ENCODE peak calls at places on chromosomes 7 and 10, in ten cellular contexts. N is heart left ventricle; S is heart right ventricle; X is hepatocyte; P is esophagus squamous epithelium; D is CD8-positive, alpha-beta T cell; G is A549; R is pancreas; Z is body of pancreas; J is cardiac muscle cell. I is an unnamed sample.

GRCh38 chr10:22475857-22476600 is 130.7 kb downstream of the SPAG6 start:
- DNase-seq in D (no peak), G (peak), N (no peak), P (no peak), X (peak), J (peak), S (no peak), R (no peak), Z (no peak), I (peak)

GRCh38 chr7:30524545-30524944 is 19.9 kb upstream of the GGCT start:
- DNase-seq in G (no peak), R (no peak), S (no peak), P (no peak), N (no peak), X (no peak), D (no peak), Z (no peak), J (no peak), I (no peak)

GRCh38 chr7:152090739-152091138 is 65.3 kb downstream of the GALNT11 start:
- DNase-seq in R (no peak), J (no peak), N (no peak), P (no peak), Z (no peak), X (no peak), S (no peak), G (no peak), D (no peak), I (no peak)

GRCh38 chr7:124879771-124880170 is 49.9 kb downstream of the POT1 start:
- DNase-seq in S (no peak), R (no peak), Z (no peak), J (no peak), G (no peak), X (no peak), P (no peak), N (no peak), D (no peak), I (no peak)

GRCh38 chr7:378551-379455 is 88.8 kb downstream of the FOXL3 start:
- DNase-seq in R (no peak), S (no peak), J (no peak), G (no peak), X (no peak), Z (peak), N (peak), D (peak), P (no peak), I (peak)

GRCh38 chr10:299512-299911 is 164.3 kb downstream of the ZMYND11 start:
- DNase-seq in S (no peak), J (no peak), P (no peak), X (no peak), G (no peak), R (no peak), Z (no peak), D (no peak), N (no peak), I (no peak)

GRCh38 chr7:27277628-27278027 is 35.0 kb downstream of the EVX1 start:
- DNase-seq in S (no peak), D (no peak), Z (peak), R (no peak), J (peak), X (peak), G (peak), N (no peak), P (no peak), I (peak)

GRCh38 chr7:101108330-101108857 is 18.5 kb upstream of the SERPINE1 start:
- DNase-seq in R (no peak), S (peak), N (peak), J (no peak), X (no peak), Z (no peak), D (no peak), P (no peak), G (no peak), I (no peak)

GRCh38 chr7:8365499-8366110 is 67.8 kb upstream of the NXPH1 start:
- DNase-seq in R (no peak), G (peak), P (no peak), D (no peak), N (no peak), J (peak), X (peak), Z (no peak), S (no peak), I (no peak)

GRCh38 chr7:33698692-33699128 is 206.6 kb upstream of the BMPER start:
- DNase-seq in G (no peak), N (no peak), R (no peak), D (no peak), S (no peak), Z (no peak), P (no peak), X (peak), J (no peak), I (peak)

GRCh38 chr7:112540839-112541577 is 60.2 kb downstream of the LSMEM1 start:
- DNase-seq in X (no peak), D (no peak), N (no peak), P (no peak), J (no peak), G (no peak), R (no peak), S (no peak), Z (no peak), I (no peak)

GRCh38 chr7:127034171-127034806 is 218.5 kb downstream of the GRM8 start:
- DNase-seq in R (no peak), J (no peak), P (no peak), N (no peak), D (no peak), X (no peak), Z (no peak), G (no peak), S (no peak), I (no peak)

GRCh38 chr10:70595566-70596016 is 7.0 kb downstream of the PRF1 start:
- DNase-seq in S (no peak), D (peak), X (no peak), G (no peak), N (no peak), Z (no peak), R (no peak), P (no peak), J (no peak), I (no peak)

GRCh38 chr7:139541600-139542307 is 18.3 kb downstream of the CLEC2L start:
- DNase-seq in J (peak), G (no peak), P (no peak), D (no peak), S (no peak), N (no peak), Z (no peak), R (no peak), X (no peak), I (no peak)

GRCh38 chr10:100186813-100187212 is 984 bp upstream of the ERLIN1 start:
- DNase-seq in P (no peak), J (no peak), Z (no peak), N (peak), G (peak), S (no peak), R (no peak), X (no peak), D (no peak), I (no peak)

GRCh38 chr7:143979359-143979758 is 20.8 kb upstream of the OR6B1 start:
- DNase-seq in D (no peak), J (no peak), G (peak), P (no peak), S (no peak), X (no peak), R (no peak), N (no peak), Z (no peak), I (no peak)

GRCh38 chr7:84677386-84677785 is 482.8 kb upstream of the SEMA3A start:
- DNase-seq in Z (no peak), R (no peak), X (no peak), J (no peak), N (no peak), G (no peak), D (no peak), P (no peak), S (no peak), I (no peak)

GRCh38 chr7:72409638-72410015 is 2.5 kb downstream of the CALN1 start:
- DNase-seq in R (no peak), P (no peak), G (no peak), J (no peak), X (no peak), N (no peak), Z (no peak), D (no peak), S (no peak), I (no peak)

GRCh38 chr10:75817224-75817623 is 385.8 kb downstream of the LRMDA start:
- DNase-seq in S (no peak), N (no peak), G (no peak), P (no peak), X (no peak), Z (no peak), R (no peak), J (no peak), D (no peak), I (no peak)

GRCh38 chr10:73771722-73772279 is 10.0 kb upstream of the CHCHD1 start:
- DNase-seq in G (peak), X (peak), J (peak), N (peak), S (peak), P (no peak), Z (peak), D (no peak), R (no peak), I (peak)

GRCh38 chr7:107592361-107593024 is 12.4 kb downstream of the BCAP29 start:
- DNase-seq in J (no peak), Z (no peak), D (no peak), N (no peak), R (no peak), S (no peak), P (no peak), G (no peak), X (no peak), I (no peak)

GRCh38 chr10:118594392-118595063 is 920 bp downstream of the PRLHR start:
- DNase-seq in S (no peak), N (peak), D (peak), X (peak), Z (peak), G (peak), R (peak), P (no peak), J (peak), I (no peak)

GRCh38 chr7:27151945-27152815 is at the start of gene HOXA3:
- DNase-seq in R (peak), G (no peak), D (peak), X (no peak), S (no peak), J (no peak), N (peak), Z (no peak), P (no peak), I (peak)

GRCh38 chr7:91685544-91685943 is 195.0 kb downstream of the MTERF1 start:
- DNase-seq in N (no peak), Z (no peak), P (no peak), S (no peak), G (no peak), R (no peak), J (no peak), D (no peak), X (no peak), I (no peak)

GRCh38 chr10:82621680-82622079 is 746.7 kb downstream of the NRG3 start:
- DNase-seq in D (no peak), Z (no peak), N (no peak), P (no peak), X (no peak), R (no peak), S (no peak), J (no peak), G (no peak), I (no peak)

GRCh38 chr7:11648980-11649379 is 183.0 kb downstream of the THSD7A start:
- DNase-seq in G (no peak), R (no peak), X (no peak), Z (no peak), N (no peak), S (peak), D (no peak), P (no peak), J (no peak), I (no peak)

GRCh38 chr7:102028206-102028826 is 210.9 kb downstream of the CUX1 start:
- DNase-seq in N (peak), S (no peak), D (no peak), R (no peak), G (no peak), P (no peak), J (no peak), X (no peak), Z (no peak), I (no peak)

GRCh38 chr10:79431422-79431821 is 14.0 kb downstream of the ZCCHC24 start:
- DNase-seq in R (no peak), X (no peak), G (no peak), P (no peak), S (no peak), D (no peak), J (no peak), N (no peak), Z (no peak), I (no peak)

GRCh38 chr7:5670173-5670933 is 111.1 kb downstream of the RNF216 start:
- DNase-seq in D (no peak), J (no peak), Z (no peak), N (no peak), S (no peak), P (no peak), X (no peak), G (no peak), R (no peak), I (no peak)

GRCh38 chr7:24652551-24652950 is 79.3 kb downstream of the PALS2 start:
- DNase-seq in N (no peak), D (no peak), R (no peak), Z (no peak), S (no peak), J (no peak), P (no peak), X (no peak), G (no peak), I (no peak)

GRCh38 chr7:24656608-24657007 is 83.4 kb downstream of the PALS2 start:
- DNase-seq in G (no peak), N (no peak), X (no peak), P (no peak), R (no peak), Z (no peak), J (no peak), S (no peak), D (no peak), I (no peak)

GRCh38 chr7:24657980-24658379 is 84.7 kb downstream of the PALS2 start:
- DNase-seq in R (no peak), Z (no peak), G (no peak), P (no peak), N (no peak), D (no peak), J (no peak), X (no peak), S (no peak), I (no peak)

GRCh38 chr7:24654305-24654704 is 81.1 kb downstream of the PALS2 start:
- DNase-seq in R (no peak), X (no peak), S (no peak), G (no peak), J (no peak), Z (no peak), N (no peak), D (no peak), P (no peak), I (no peak)

GRCh38 chr7:24653316-24654085 is 80.2 kb downstream of the PALS2 start:
- DNase-seq in X (no peak), S (no peak), R (no peak), G (peak), N (no peak), D (no peak), Z (no peak), J (no peak), P (no peak), I (no peak)
- H3K4me3 ChIP-seq in X (no peak), S (no peak), R (no peak), G (no peak), N (peak), D (no peak), Z (no peak), J (no peak), P (peak), I (no peak)

DNA sequence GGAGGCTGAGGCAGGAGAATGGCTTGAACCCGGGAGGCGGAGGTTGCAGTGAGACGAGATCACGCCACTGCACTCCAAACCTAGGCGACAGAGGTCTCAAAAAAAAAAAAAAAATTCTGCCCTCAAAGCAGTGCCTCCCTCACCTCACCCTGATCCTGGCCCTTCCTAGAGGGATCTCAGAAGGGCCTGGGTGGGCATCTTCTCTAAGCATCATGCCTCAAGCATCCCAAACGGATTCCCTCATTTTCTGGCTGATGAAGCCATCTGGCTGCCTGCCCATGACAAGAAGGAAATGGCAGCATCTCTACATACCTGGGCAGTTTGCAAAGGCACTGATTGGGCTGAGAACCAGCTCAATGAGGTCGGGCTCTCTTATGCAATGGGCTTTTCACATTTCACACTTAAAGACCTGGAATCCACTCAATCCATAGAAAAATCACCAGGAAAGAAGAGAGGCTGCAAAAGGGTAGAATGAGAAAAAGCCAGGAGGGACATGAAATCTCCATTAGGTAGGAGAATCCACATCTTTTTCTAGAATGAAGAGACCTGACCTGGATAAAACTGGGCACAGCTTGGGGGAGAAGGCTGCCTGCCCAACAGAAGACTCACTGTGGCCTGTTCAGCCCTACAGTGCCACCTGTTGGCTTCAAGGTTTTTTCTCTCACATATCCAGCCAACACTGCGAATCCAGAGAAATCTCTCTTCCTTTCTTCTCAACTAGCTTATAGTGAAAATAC is 48.1 kb downstream of the PDLIM1 start:
- DNase-seq in N (no peak), G (peak), P (no peak), Z (peak), S (no peak), J (peak), X (peak), R (peak), D (no peak), I (no peak)
- TF ChIP-seq CTCF in N (peak), G (peak), P (peak), Z (peak), S (no peak), J (peak), X (peak), R (peak), D (no peak), I (peak)

DNA sequence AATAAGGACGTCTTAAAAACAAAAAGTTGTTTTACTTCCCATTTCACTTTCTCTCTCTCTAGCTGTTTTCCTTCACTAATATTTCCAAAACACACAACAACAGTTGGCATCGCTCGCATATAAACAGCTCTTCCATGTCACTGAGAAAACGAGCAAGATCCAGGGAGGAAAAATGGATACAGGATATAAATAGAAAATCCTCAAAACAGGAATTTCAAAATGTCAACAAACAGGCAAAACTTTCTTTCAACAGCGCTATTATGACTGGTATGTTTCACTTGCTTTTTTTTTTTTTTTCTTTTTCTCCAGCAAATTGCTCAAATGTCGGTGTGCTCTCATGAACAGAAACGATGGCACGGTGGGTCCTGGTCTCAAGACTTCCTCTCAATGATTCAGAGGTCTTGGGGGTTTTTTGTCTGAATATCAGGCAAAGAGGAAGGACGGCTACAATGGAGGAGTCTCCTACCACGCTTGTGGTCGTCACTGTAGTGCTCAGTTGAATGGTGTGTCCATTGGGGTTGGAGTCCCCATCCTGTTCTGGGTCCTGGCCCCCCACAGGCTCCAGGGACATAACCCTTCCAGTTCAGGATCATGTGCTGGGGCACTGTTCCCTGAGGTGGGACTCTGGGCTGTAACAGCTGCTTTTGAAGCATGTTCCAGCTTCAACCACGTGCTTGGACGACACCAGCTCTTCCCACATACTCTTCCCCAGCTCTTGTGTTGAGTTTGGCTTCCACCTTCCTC is 266.6 kb upstream of the KLF6 start:
- DNase-seq in R (no peak), S (no peak), P (no peak), N (no peak), D (no peak), J (no peak), X (no peak), Z (no peak), G (no peak), I (no peak)
- H3K27ac ChIP-seq in R (no peak), S (peak), P (peak), N (peak), D (no peak), J (no peak), X (peak), Z (no peak), G (peak), I (peak)

DNA sequence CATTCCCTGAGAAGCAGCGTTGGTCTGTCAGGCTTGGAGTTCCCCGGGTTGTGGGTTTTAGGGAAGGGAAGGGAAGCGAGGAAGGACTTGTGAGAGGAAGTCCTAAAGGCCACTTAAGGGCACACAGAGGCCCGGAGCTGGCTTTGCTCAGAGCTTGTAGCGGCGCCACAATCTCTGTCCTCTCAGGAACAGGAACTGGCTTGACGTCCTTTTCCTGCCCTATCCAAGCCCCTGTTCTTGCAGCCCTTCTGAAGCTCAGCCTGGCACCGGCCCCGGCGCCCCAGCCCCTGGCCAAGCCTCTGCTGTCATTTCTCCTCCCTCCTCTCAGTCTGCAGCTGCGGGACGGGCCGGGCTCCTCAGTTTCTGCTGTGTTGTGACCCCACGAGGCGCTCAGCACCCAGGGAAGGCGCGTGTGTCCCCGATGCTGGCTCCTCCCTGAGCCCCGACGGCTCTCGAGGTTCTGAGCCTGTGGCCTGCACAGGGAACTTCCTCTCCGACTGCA is at the start of gene GIMAP8:
- DNase-seq in X (no peak), R (no peak), J (no peak), P (peak), N (peak), S (peak), D (peak), G (no peak), Z (no peak), I (peak)
- H3K4me3 ChIP-seq in X (no peak), R (peak), J (no peak), P (peak), N (peak), S (peak), D (peak), G (no peak), Z (no peak), I (peak)

DNA sequence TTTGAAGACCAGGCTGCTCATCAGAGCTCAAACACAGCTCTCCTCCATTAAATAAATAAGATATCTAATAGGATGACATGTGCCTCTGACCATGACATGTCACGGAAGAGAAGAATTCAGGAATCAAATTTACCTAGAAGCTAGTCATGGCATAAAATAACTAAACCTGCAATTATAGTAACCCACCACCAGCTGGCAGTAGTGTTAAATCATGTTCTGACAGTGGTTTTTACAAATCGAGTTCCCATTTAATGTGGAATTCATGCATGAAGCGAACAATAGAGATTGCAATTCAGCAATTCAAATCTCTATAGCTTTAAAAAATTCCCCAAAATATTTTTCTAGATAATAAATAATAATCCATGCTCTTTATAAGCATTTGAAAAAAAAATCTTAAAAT is 74.6 kb upstream of the IKZF1 start:
- DNase-seq in Z (no peak), S (no peak), G (peak), J (no peak), X (no peak), P (no peak), R (no peak), N (no peak), D (no peak), I (no peak)
- TF ChIP-seq CTCF in Z (no peak), S (no peak), G (peak), J (peak), X (peak), P (no peak), R (no peak), N (no peak), D (peak), I (no peak)

GRCh38 chr7:41696323-41696916 is 6.5 kb downstream of the INHBA start:
- DNase-seq in R (peak), P (no peak), D (no peak), J (peak), N (peak), X (peak), Z (peak), S (peak), G (peak), I (peak)
- H3K27ac ChIP-seq in R (no peak), P (no peak), D (no peak), J (no peak), N (no peak), X (peak), Z (no peak), S (peak), G (no peak), I (peak)